ENCODE peak calls at places on chromosomes 1 and 21, in eight cellular contexts. O, I, M, B, W, E, V and X are unnamed samples. For H3K4me1, the result is how much of the 10 kb centered on the place peaks cover.

GRCh38 chr1:186626533-186626932 is 53.7 kb downstream of the PTGS2 start:
- DNase-seq in O (no peak), I (no peak), M (no peak), B (no peak), W (no peak), E (no peak), V (peak), X (no peak)

GRCh38 chr1:186745531-186746146 is 65.4 kb upstream of the PTGS2 start:
- DNase-seq in O (no peak), I (no peak), M (no peak), B (no peak), W (no peak), E (no peak), V (no peak), X (no peak)

GRCh38 chr1:109618614-109619404 is 607 bp downstream of the GNAT2 start:
- DNase-seq in O (no peak), I (no peak), M (no peak), B (no peak), W (no peak), E (no peak), V (no peak), X (no peak)

GRCh38 chr21:32064511-32064910 is 191.7 kb downstream of the HUNK start:
- DNase-seq in O (no peak), I (no peak), M (no peak), B (no peak), W (no peak), E (no peak), V (no peak), X (no peak)

GRCh38 chr1:52403566-52404115 is 582 bp downstream of the ORC1 start:
- DNase-seq in O (peak), I (peak), M (peak), B (peak), W (peak), E (peak), V (peak), X (peak)

GRCh38 chr21:41369915-41370839 is 8.3 kb downstream of the MX2 start:
- DNase-seq in O (no peak), I (no peak), M (no peak), B (peak), W (no peak), E (no peak), V (no peak), X (no peak)

GRCh38 chr1:207672525-207673130 is 27.7 kb downstream of the CR1L start:
- DNase-seq in O (peak), I (peak), M (peak), B (peak), W (peak), E (peak), V (peak), X (peak)

GRCh38 chr1:93443456-93443855 is 4.5 kb upstream of the FNBP1L start:
- DNase-seq in O (no peak), I (no peak), M (no peak), B (no peak), W (no peak), E (no peak), V (no peak), X (no peak)

GRCh38 chr1:168116327-168116799 is 20.4 kb downstream of the GPR161 start:
- DNase-seq in O (no peak), I (no peak), M (no peak), B (no peak), W (no peak), E (peak), V (no peak), X (no peak)

GRCh38 chr1:29258974-29259801 is 22.9 kb downstream of the PTPRU start:
- DNase-seq in O (no peak), I (peak), M (peak), B (peak), W (no peak), E (no peak), V (no peak), X (no peak)

GRCh38 chr1:194067772-194068171 is 881.4 kb upstream of the B3GALT2 start:
- DNase-seq in O (no peak), I (no peak), M (no peak), B (no peak), W (no peak), E (no peak), V (no peak), X (no peak)

GRCh38 chr21:44582055-44582454 is 1.7 kb upstream of the KRTAP10-5 start:
- DNase-seq in O (no peak), I (no peak), M (no peak), B (no peak), W (no peak), E (no peak), V (no peak), X (no peak)
- TF ChIP-seq EZH2phosphoT487 in O (no peak), I (no peak), M (no peak), B (no peak), W (no peak), E (no peak), V (no peak), X (no peak)

GRCh38 chr1:44524180-44524579 is 119.1 kb downstream of the RNF220 start:
- DNase-seq in O (no peak), I (peak), M (no peak), B (peak), W (no peak), E (no peak), V (no peak), X (no peak)
- TF ChIP-seq CTCF in O (no peak), I (peak), M (no peak), B (peak), W (no peak), E (no peak), V (no peak), X (no peak)

GRCh38 chr1:89939693-89940438 is 55.0 kb upstream of the ZNF326 start:
- DNase-seq in O (no peak), I (peak), M (no peak), B (peak), W (no peak), E (no peak), V (no peak), X (no peak)

GRCh38 chr1:89942014-89942413 is 52.9 kb upstream of the ZNF326 start:
- DNase-seq in O (no peak), I (no peak), M (no peak), B (no peak), W (no peak), E (no peak), V (no peak), X (no peak)

GRCh38 chr1:89939059-89939570 is 55.8 kb upstream of the ZNF326 start:
- DNase-seq in O (no peak), I (peak), M (no peak), B (no peak), W (no peak), E (no peak), V (no peak), X (no peak)

GRCh38 chr1:89942825-89943658 is 51.9 kb upstream of the ZNF326 start:
- DNase-seq in O (no peak), I (no peak), M (peak), B (no peak), W (peak), E (peak), V (no peak), X (no peak)

DNA sequence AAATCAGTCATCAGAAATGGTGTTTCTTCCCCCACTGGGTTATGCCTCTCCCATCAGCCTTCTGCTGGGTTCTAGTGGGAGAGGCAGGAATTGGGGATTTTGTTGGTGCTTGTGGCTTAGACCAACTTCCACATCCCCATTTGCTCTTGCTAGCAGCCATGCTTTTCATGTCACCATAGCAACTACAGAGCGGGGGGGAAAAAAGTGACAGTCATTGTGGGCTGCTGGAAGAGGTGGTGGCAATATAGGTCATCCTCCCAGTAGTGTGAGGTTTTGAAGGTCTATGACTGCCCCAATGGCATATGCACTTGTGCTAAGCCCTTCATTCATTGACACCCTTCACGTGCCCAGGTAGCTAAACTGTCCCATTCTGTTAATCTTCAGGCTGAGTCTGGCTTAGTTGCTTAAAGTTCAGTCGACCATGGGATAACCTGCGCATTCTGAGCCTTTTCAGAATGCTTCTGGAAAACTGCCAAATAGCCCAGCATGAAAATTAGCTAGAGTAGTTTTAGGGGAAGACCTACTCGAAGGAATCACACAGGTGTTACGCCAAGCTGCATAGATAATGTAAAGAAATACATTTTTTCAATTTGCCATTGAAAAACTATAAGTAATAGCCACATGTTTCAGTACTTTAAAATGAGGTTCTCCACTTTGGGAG is 53.7 kb upstream of the ZNF326 start:
- DNase-seq in O (no peak), I (peak), M (no peak), B (no peak), W (no peak), E (no peak), V (no peak), X (peak)
- H3K4me1 ChIP-seq in O (under half), I (half or more), M (under half), B (under half), W (under half), E (under half), V (under half), X (under half)

DNA sequence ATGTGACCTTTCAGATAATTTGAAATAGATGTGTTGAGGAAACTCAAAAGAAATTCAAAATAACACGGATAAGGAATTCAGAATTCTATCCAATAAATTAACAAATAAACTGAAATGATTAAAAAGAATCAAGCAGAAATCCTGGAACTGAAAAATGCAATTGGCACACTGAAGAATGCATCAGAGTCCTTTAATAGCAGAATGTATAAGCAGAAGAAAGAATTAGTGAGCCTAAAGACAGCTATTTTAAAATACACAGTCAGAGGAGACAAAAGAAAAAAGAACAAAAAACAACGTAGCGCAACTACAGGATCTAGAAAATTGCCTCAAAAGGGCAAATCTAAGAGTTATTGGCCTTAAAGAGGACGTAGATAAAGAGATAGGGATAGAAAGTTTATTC is 99.6 kb upstream of the SAMSN1 start:
- DNase-seq in O (no peak), I (no peak), M (no peak), B (no peak), W (no peak), E (no peak), V (no peak), X (no peak)
- TF ChIP-seq EZH2phosphoT487 in O (no peak), I (no peak), M (no peak), B (no peak), W (no peak), E (no peak), V (no peak), X (no peak)

DNA sequence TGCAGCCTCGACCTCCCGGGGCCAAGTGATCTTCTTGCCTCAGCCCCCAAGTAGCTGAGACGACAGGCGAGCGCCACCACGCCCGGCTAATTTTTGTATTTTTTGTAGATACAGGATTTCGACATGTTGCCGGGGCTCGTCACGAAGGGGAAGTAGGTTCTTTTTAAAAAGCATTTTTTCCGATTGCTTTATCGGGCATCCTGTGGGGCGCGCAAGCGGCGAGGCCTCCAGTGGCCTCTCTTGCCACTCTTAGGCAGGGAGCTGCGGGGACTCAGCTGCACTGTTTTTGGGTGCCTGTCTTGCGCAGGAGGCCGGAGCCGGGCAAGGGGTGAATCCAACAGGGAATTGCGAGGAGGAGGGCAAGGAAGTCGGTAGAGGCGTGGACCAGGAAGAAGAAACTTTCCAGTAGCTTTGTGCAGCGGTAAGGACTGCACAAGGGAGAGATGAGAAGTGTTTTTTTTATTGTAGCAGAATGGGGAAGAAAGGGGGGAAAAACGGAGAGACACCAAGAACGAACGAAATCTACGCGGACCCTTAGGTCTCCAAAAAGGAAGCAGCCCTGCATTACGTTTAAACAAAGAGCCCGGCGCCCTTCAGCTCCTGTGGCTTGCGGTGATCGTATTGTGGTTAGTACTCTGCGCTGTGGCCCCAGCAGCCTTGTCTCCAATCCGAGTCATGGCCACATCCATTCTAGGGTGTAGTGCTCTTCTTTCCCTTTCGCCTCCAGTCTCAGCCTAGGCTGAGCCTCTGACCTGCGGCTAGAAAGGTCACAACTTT is 164.8 kb downstream of the PPIAL4G start:
- DNase-seq in O (no peak), I (peak), M (no peak), B (peak), W (no peak), E (no peak), V (peak), X (no peak)
- TF ChIP-seq CTCF in O (no peak), I (no peak), M (no peak), B (no peak), W (no peak), E (no peak), V (no peak), X (no peak)

GRCh38 chr1:59990470-59990869 is 63.9 kb upstream of the CYP2J2 start:
- DNase-seq in O (no peak), I (no peak), M (peak), B (no peak), W (no peak), E (no peak), V (no peak), X (no peak)
- H3K4me1 ChIP-seq in O (under half), I (under half), M (under half), B (under half), W (under half), E (under half), V (under half), X (under half)

DNA sequence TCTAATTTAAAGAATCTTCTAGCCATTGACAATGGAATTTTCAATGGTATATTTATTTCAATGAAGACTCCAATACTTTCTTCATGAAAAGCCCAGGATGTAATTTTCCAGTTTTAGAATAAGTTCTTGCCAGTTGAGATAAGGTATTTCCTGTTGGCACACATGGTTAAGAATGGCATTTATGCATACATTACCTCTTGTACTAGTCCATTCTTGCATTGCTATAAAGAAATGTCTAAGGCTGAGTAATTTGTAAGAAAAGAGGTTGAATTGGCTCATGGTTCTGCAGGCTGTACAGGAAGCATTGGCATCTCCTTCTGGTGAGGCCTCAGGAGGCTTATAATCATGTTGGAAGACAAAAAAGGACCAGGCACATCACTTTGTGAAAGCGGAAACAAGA is 1179.6 kb downstream of the AMY1C start:
- DNase-seq in O (no peak), I (no peak), M (no peak), B (no peak), W (no peak), E (no peak), V (no peak), X (no peak)
- TF ChIP-seq EZH2phosphoT487 in O (no peak), I (no peak), M (no peak), B (no peak), W (no peak), E (no peak), V (no peak), X (no peak)

GRCh38 chr1:202200112-202200548 is 6.5 kb downstream of the LGR6 start:
- DNase-seq in O (peak), I (no peak), M (no peak), B (peak), W (peak), E (no peak), V (no peak), X (no peak)
- TF ChIP-seq CTCF in O (peak), I (no peak), M (no peak), B (no peak), W (no peak), E (no peak), V (no peak), X (no peak)

DNA sequence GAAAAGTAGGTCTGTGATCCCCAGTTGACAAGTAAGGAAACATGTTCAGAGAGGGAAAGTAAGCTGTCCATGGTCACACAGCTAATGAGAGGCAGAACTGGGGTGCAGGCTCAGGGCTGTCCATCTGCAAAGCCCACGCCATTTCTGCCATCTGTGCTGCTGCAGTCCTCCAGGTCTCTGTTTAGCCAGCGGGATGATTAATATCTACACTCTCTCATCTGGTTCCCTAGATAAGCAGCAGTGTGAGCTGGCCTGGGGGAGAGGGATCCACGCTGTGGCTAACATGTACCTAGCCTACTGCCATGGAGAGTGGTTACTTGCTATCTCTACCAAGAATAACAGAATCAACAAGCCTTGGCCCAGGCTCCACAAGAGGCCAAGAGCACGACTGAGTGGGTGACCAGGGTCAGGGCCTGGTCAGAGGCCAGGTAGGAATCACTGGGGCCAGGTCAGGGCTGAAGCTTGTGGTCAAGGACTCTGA is 75.2 kb downstream of the TRABD2B start:
- DNase-seq in O (no peak), I (no peak), M (peak), B (no peak), W (no peak), E (no peak), V (no peak), X (no peak)
- H3K4me1 ChIP-seq in O (under half), I (under half), M (under half), B (under half), W (under half), E (under half), V (under half), X (under half)